ENCODE peak calls at places on chromosomes 3 and 15, in six cellular contexts. X is astrocyte of the spinal cord, H is esophagus squamous epithelium, P is HCT116, B is GM12865, Y is RWPE2. D is an unnamed sample.

GRCh38 chr3:142027713-142028112 is 121.6 kb downstream of the TFDP2 start:
- DNase-seq in P (no peak), H (no peak), X (no peak), Y (no peak), B (peak), D (no peak)

GRCh38 chr3:16151109-16151508 is 23.4 kb upstream of the GALNT15 start:
- DNase-seq in X (peak), H (no peak), B (peak), Y (no peak), P (no peak), D (no peak)

GRCh38 chr3:4993276-4994143 is 14.3 kb downstream of the BHLHE40 start:
- DNase-seq in X (no peak), H (no peak), Y (no peak), B (no peak), P (no peak), D (no peak)

GRCh38 chr15:40282870-40283614 is at the start of gene ANKRD63:
- DNase-seq in Y (no peak), B (no peak), H (no peak), P (no peak), X (no peak), D (no peak)

GRCh38 chr3:140850210-140850955 is 91.3 kb upstream of the SLC25A36 start:
- DNase-seq in B (no peak), P (no peak), X (no peak), Y (no peak), H (no peak), D (no peak)

GRCh38 chr3:188284455-188285212 is 130.7 kb downstream of the LPP start:
- DNase-seq in B (peak), Y (no peak), P (no peak), H (no peak), X (no peak), D (no peak)

GRCh38 chr15:32717290-32718081 is at the start of gene GREM1:
- DNase-seq in Y (no peak), X (peak), P (no peak), H (no peak), B (no peak), D (peak)

GRCh38 chr3:147572970-147573340 is 163.8 kb downstream of the ZIC1 start:
- DNase-seq in H (no peak), Y (no peak), B (peak), P (no peak), X (no peak), D (no peak)

GRCh38 chr3:13403213-13403817 is 16.8 kb downstream of the NUP210 start:
- DNase-seq in Y (no peak), H (no peak), B (no peak), X (no peak), P (no peak), D (no peak)

GRCh38 chr15:57505949-57506391 is 85.7 kb upstream of the MYZAP start:
- DNase-seq in P (no peak), Y (peak), B (no peak), H (no peak), X (peak), D (no peak)

GRCh38 chr3:119831941-119832371 is 50.1 kb downstream of the NR1I2 start:
- DNase-seq in H (no peak), B (no peak), Y (no peak), P (no peak), X (peak), D (no peak)

GRCh38 chr3:107235193-107235922 is 141.9 kb upstream of the CCDC54 start:
- DNase-seq in X (no peak), B (no peak), Y (no peak), H (no peak), P (no peak), D (no peak)

GRCh38 chr3:119497824-119498187 is 541 bp upstream of the TIMMDC1 start:
- DNase-seq in X (peak), H (no peak), B (peak), Y (no peak), P (no peak), D (peak)

GRCh38 chr3:176097036-176097435 is 1100.2 kb downstream of the TBL1XR1 start:
- DNase-seq in H (no peak), X (no peak), P (no peak), B (no peak), Y (no peak), D (no peak)

GRCh38 chr3:69998759-69999158 is 774 bp upstream of the SAMMSON start:
- DNase-seq in X (peak), H (no peak), B (no peak), Y (no peak), P (no peak), D (no peak)

GRCh38 chr15:55357774-55358173 is 38.8 kb downstream of the PIGB start:
- DNase-seq in X (no peak), H (no peak), B (no peak), P (no peak), Y (no peak), D (no peak)

GRCh38 chr3:188119846-188120245 is 34.1 kb upstream of the LPP start:
- DNase-seq in B (no peak), Y (no peak), X (no peak), H (no peak), P (no peak), D (no peak)

GRCh38 chr15:78630886-78631633 is 9.9 kb downstream of the CHRNB4 start:
- DNase-seq in H (no peak), Y (no peak), B (no peak), X (no peak), P (no peak), D (no peak)

GRCh38 chr15:73082719-73083275 is 30.5 kb downstream of the NEO1 start:
- DNase-seq in Y (no peak), P (no peak), B (no peak), H (no peak), X (peak), D (no peak)

GRCh38 chr15:94305133-94305532 is 73.8 kb downstream of the MCTP2 start:
- DNase-seq in B (no peak), P (no peak), H (no peak), X (no peak), Y (no peak), D (no peak)

GRCh38 chr3:123315271-123315595 is 113.5 kb downstream of the SEC22A start:
- DNase-seq in B (no peak), H (no peak), Y (no peak), P (no peak), X (no peak), D (no peak)

GRCh38 chr3:53887446-53887845 is 4.2 kb downstream of the SELENOK start:
- DNase-seq in B (no peak), H (no peak), X (no peak), P (no peak), Y (no peak), D (no peak)

GRCh38 chr3:125120370-125121122 is 64.7 kb upstream of the HEG1 start:
- DNase-seq in P (no peak), Y (no peak), H (no peak), B (no peak), X (peak), D (peak)

GRCh38 chr3:72962317-72962716 is 34.3 kb upstream of the PPP4R2 start:
- DNase-seq in H (no peak), P (no peak), B (no peak), Y (no peak), X (no peak), D (no peak)

GRCh38 chr15:45168286-45168685 is 19.5 kb downstream of the SHF start:
- DNase-seq in P (no peak), B (no peak), H (no peak), X (no peak), Y (no peak), D (no peak)

GRCh38 chr15:23566070-23567050 is 886 bp downstream of the MKRN3 start:
- DNase-seq in H (no peak), Y (no peak), X (peak), P (peak), B (no peak), D (no peak)

GRCh38 chr3:35440826-35441225 is 198.5 kb upstream of the ARPP21 start:
- DNase-seq in Y (no peak), B (no peak), P (no peak), X (no peak), H (no peak), D (no peak)

GRCh38 chr3:28891485-28891884 is 389.4 kb upstream of the RBMS3 start:
- DNase-seq in P (no peak), H (no peak), B (no peak), X (no peak), Y (no peak), D (no peak)

GRCh38 chr15:89003865-89004725 is 84.2 kb upstream of the ABHD2 start:
- DNase-seq in B (peak), P (no peak), H (no peak), Y (no peak), X (peak), D (peak)
- TF ChIP-seq CTCF in B (peak), P (peak), H (no peak), Y (peak), X (peak), D (no peak)

GRCh38 chr15:46502668-46503067 is 867.8 kb downstream of the SQOR start:
- DNase-seq in Y (no peak), H (no peak), B (peak), X (no peak), P (no peak), D (no peak)
- TF ChIP-seq CTCF in Y (peak), H (no peak), B (no peak), X (no peak), P (no peak), D (no peak)

DNA sequence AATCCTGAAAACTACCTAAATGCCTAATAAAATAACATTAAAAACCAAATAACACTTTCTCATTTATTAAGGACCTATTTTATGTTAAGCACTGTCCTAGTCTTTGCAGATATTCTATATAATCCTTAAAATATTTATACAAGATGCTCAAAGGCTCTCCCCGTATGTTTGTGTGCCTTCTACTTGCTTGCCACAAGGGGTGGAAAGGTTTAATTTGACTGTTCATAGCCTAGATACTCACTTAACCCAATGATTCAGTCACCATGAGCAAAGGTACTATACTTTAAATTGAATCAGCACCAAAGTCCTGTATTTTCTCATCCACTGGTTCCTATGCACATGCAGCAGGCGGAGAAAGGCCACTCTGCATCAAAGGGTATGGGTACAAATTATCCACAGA is 32.0 kb downstream of the LSAMP start:
- DNase-seq in B (no peak), P (no peak), Y (no peak), X (no peak), H (no peak), D (no peak)
- TF ChIP-seq CTCF in B (no peak), P (no peak), Y (no peak), X (peak), H (no peak), D (peak)

GRCh38 chr3:62872318-62872717 is 2.9 kb downstream of the CADPS start:
- DNase-seq in B (no peak), H (no peak), X (no peak), Y (no peak), P (no peak), D (no peak)

GRCh38 chr3:62876064-62876463 is 848 bp upstream of the CADPS start:
- DNase-seq in X (peak), H (no peak), Y (peak), P (no peak), B (peak), D (peak)

GRCh38 chr3:62874398-62875102 is 666 bp downstream of the CADPS start:
- DNase-seq in B (no peak), H (no peak), X (no peak), P (no peak), Y (no peak), D (no peak)

GRCh38 chr3:62875103-62876002 is at the start of gene CADPS:
- DNase-seq in X (no peak), P (no peak), Y (no peak), B (no peak), H (no peak), D (peak)

GRCh38 chr3:62873672-62874397 is 1.4 kb downstream of the CADPS start:
- DNase-seq in Y (no peak), P (no peak), X (no peak), H (no peak), B (peak), D (peak)
- TF ChIP-seq CTCF in Y (peak), P (peak), X (peak), H (no peak), B (peak), D (no peak)

GRCh38 chr3:138460536-138461205 is 26.3 kb downstream of the ESYT3 start:
- DNase-seq in P (no peak), H (no peak), B (no peak), Y (no peak), X (no peak), D (no peak)

GRCh38 chr3:138461246-138461645 is 26.8 kb downstream of the ESYT3 start:
- DNase-seq in H (no peak), P (no peak), Y (no peak), X (no peak), B (no peak), D (no peak)

GRCh38 chr3:138457863-138458735 is 23.7 kb downstream of the ESYT3 start:
- DNase-seq in X (no peak), Y (no peak), B (no peak), H (no peak), P (no peak), D (no peak)

GRCh38 chr3:138458774-138459499 is 24.5 kb downstream of the ESYT3 start:
- DNase-seq in H (no peak), Y (no peak), P (no peak), B (no peak), X (no peak), D (no peak)

GRCh38 chr3:138459619-138460535 is 25.5 kb downstream of the ESYT3 start:
- DNase-seq in H (no peak), B (no peak), X (no peak), P (no peak), Y (no peak), D (no peak)
- TF ChIP-seq CTCF in H (no peak), B (no peak), X (no peak), P (peak), Y (no peak), D (no peak)

D was measured in endothelial cell.